ENCODE peak calls at places on chromosomes 1 and 21, in nine cellular contexts. M is effector memory CD4-positive, alpha-beta T cell; P is psoas muscle; N is upper lobe of right lung; D is A549; H is left ventricle myocardium inferior; J is AG10803; X is right cardiac atrium; C is astrocyte. Y is an unnamed sample.

GRCh38 chr1:25178917-25179571 is 53.3 kb downstream of the SYF2 start:
- DNase-seq in C (no peak), X (peak), D (no peak), M (no peak), H (no peak), N (no peak), J (no peak), P (no peak), Y (no peak)

GRCh38 chr1:234676103-234676594 is 66.2 kb upstream of the IRF2BP2 start:
- DNase-seq in N (peak), J (peak), X (peak), M (no peak), C (peak), P (peak), D (peak), H (peak), Y (peak)

GRCh38 chr1:215529111-215529510 is 38.0 kb upstream of the KCTD3 start:
- DNase-seq in H (no peak), J (peak), P (no peak), D (no peak), X (no peak), C (no peak), M (no peak), N (no peak), Y (no peak)

GRCh38 chr21:25938673-25939395 is 204.1 kb downstream of the GABPA start:
- DNase-seq in H (no peak), D (no peak), M (no peak), P (no peak), C (no peak), X (no peak), N (no peak), J (no peak), Y (no peak)

GRCh38 chr1:117534995-117535467 is 70.8 kb upstream of the TENT5C start:
- DNase-seq in X (no peak), J (peak), C (peak), D (peak), N (no peak), M (no peak), H (no peak), P (no peak), Y (no peak)

GRCh38 chr1:246932366-246932700 is 585 bp upstream of the AHCTF1 start:
- DNase-seq in J (no peak), D (no peak), N (no peak), C (no peak), P (no peak), X (no peak), M (no peak), H (no peak), Y (no peak)

GRCh38 chr1:75861831-75862230 is 65.1 kb downstream of the MSH4 start:
- DNase-seq in P (no peak), D (no peak), X (no peak), H (no peak), M (no peak), N (no peak), J (no peak), C (no peak), Y (no peak)

GRCh38 chr21:45187646-45188045 is 100.0 kb downstream of the POFUT2 start:
- DNase-seq in M (no peak), P (no peak), N (no peak), C (no peak), X (no peak), H (no peak), J (no peak), D (no peak), Y (no peak)

GRCh38 chr1:26889580-26890466 is at the start of gene GPN2:
- DNase-seq in P (peak), N (peak), J (peak), H (peak), D (peak), X (peak), M (peak), C (peak), Y (peak)

GRCh38 chr1:193519922-193520321 is 333.5 kb upstream of the B3GALT2 start:
- DNase-seq in H (no peak), M (no peak), X (no peak), N (no peak), C (no peak), D (no peak), J (no peak), P (no peak), Y (no peak)

GRCh38 chr1:99170516-99170915 is 93.8 kb upstream of the PLPPR4 start:
- DNase-seq in H (no peak), D (peak), P (no peak), X (no peak), C (peak), N (no peak), J (no peak), M (no peak), Y (no peak)

GRCh38 chr1:110203021-110203661 is 7.0 kb upstream of the KCNC4 start:
- DNase-seq in X (no peak), D (peak), H (no peak), C (peak), M (peak), P (no peak), J (peak), N (no peak), Y (no peak)

GRCh38 chr1:50368179-50369007 is 54.9 kb downstream of the DMRTA2 start:
- DNase-seq in N (no peak), J (no peak), C (no peak), H (no peak), M (no peak), P (no peak), D (peak), X (peak), Y (no peak)

GRCh38 chr1:213327318-213327667 is 276.3 kb downstream of the RPS6KC1 start:
- DNase-seq in N (peak), X (peak), J (peak), P (no peak), C (peak), D (peak), M (no peak), H (peak), Y (peak)

GRCh38 chr1:190754769-190755168 is 277.1 kb upstream of the BRINP3 start:
- DNase-seq in M (no peak), H (no peak), J (no peak), X (no peak), C (peak), D (peak), N (no peak), P (no peak), Y (no peak)

DNA sequence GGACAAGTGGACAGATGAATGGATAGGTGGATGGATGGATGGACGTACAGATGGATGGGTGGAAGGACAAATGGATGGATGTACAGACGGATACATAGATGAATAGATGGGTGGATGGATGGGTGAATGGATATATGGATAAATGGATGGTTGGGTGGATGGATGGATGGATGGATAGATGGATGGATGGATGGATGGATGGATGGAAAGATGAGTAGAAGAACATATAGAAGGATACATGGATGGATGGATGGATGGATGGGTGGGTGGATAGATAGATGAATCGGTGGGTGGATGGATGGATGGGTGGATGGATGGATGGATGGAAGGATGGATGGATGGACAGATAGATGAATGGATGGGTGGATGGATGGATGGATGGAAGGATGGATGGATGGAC is 274.3 kb downstream of the KAZN start:
- DNase-seq in J (no peak), C (no peak), H (no peak), N (no peak), P (no peak), M (no peak), D (no peak), X (no peak), Y (no peak)
- H3K4me3 ChIP-seq in J (no peak), C (no peak), H (no peak), N (no peak), P (no peak), M (no peak), D (no peak), X (no peak), Y (no peak)

GRCh38 chr1:154969741-154970452 is 650 bp downstream of the SHC1 start:
- DNase-seq in N (no peak), M (no peak), D (no peak), J (no peak), X (peak), C (no peak), H (peak), P (no peak), Y (no peak)
- H3K4me3 ChIP-seq in N (peak), M (no peak), D (peak), J (peak), X (peak), C (peak), H (peak), P (peak), Y (peak)

DNA sequence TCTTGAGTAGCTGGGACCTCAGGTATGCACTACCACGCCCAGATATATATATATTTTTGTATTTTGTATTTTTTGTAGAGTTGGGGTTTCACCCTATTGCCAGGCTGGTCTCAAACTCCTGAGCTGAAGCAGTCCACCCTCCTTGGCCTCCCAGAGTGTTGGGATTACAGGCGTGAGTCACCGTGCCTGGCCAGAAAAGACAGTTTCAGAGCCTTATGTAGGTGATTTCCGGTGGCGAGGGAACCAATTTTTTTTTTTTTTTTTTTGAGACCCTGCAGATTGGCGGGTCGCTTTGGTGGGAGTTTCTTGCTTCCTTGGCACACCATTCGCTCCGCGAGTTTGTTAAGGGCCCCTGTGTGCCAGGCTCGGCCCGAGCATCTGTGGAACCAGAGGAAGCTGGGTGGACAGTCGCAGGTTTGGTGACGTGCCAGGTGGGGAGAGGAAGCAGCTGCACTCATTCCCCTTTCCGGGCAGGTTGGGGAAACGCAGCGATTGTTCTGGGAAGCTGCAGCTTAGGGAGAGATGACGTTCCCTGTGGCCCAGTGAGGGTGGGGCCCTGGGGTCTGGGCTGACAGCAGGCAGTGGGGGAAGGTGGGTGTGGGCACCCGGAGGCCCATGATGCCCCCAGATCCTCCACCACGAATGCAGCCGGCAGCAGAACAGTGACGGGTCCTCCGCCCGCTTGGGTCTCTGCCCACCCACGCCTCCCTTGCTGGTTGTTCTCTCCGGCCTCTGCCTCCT is 25.1 kb downstream of the SPSB1 start:
- DNase-seq in X (peak), J (peak), D (peak), N (no peak), M (no peak), P (peak), H (peak), C (peak), Y (peak)
- H3K4me3 ChIP-seq in X (no peak), J (no peak), D (no peak), N (no peak), M (no peak), P (no peak), H (peak), C (peak), Y (no peak)

GRCh38 chr1:15081088-15081487 is 72.5 kb upstream of the TMEM51 start:
- DNase-seq in D (no peak), C (no peak), X (peak), N (no peak), P (no peak), H (no peak), J (no peak), M (no peak), Y (no peak)
- H3K4me3 ChIP-seq in D (no peak), C (no peak), X (no peak), N (no peak), P (no peak), H (no peak), J (no peak), M (no peak), Y (no peak)

GRCh38 chr1:24149854-24150227 is 6.9 kb upstream of the IL22RA1 start:
- DNase-seq in N (no peak), D (peak), M (no peak), X (peak), J (peak), C (peak), P (no peak), H (no peak), Y (no peak)
- H3K4me3 ChIP-seq in N (no peak), D (peak), M (no peak), X (no peak), J (no peak), C (peak), P (no peak), H (peak), Y (no peak)

GRCh38 chr1:170789063-170789462 is 125.1 kb downstream of the PRRX1 start:
- DNase-seq in H (no peak), P (no peak), C (no peak), N (no peak), X (no peak), M (no peak), J (no peak), D (no peak), Y (no peak)

GRCh38 chr1:170791941-170792340 is 128.0 kb downstream of the PRRX1 start:
- DNase-seq in X (no peak), H (no peak), C (no peak), P (no peak), J (peak), D (no peak), N (no peak), M (no peak), Y (no peak)

GRCh38 chr1:170790651-170791071 is 126.7 kb downstream of the PRRX1 start:
- DNase-seq in H (no peak), P (no peak), J (peak), N (no peak), C (peak), M (no peak), D (no peak), X (no peak), Y (no peak)

DNA sequence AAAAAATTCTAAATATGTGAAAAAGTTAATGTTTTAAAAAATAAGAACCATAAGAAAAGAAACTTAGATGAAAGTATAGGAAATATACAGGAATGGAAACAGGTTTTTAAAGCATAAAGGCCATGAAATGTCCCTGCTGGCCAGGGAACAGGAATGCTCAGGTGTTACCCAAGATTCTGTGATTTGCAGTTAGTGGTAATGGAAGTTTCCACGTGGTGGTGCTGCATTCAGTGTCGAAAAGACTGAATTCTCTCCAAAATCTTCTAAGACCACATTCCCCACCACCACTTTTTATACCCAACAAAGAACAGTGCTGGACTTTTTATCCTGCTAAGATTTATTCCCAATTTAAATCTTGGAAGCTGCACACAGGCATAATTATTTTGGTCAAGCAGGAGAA is 126.2 kb downstream of the PRRX1 start:
- DNase-seq in X (no peak), M (no peak), C (no peak), N (no peak), H (no peak), P (no peak), J (no peak), D (no peak), Y (no peak)
- H3K4me3 ChIP-seq in X (no peak), M (no peak), C (no peak), N (no peak), H (no peak), P (no peak), J (no peak), D (no peak), Y (no peak)

DNA sequence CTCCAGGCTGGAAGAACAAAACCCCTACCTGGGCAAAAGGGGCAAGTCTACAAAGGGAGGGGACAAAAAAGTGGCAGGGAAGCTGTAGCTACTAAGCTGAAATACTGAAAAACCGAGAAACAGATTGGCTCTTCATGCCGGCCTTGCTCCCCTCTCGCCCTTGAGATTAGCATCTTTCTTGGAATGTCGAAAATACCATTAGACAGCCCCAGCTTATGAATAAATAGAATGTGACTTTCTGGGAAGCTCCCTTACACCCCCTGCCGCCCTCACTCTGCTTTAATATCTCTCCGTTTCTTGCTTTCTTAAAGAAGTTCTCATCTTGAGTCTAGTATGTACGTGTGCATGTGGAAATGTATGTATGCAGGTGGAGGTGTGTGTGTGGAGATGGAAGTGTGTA is 14.1 kb downstream of the TRAF3IP3 start:
- DNase-seq in M (no peak), H (no peak), P (no peak), D (no peak), X (no peak), J (no peak), C (peak), N (no peak), Y (no peak)
- H3K4me3 ChIP-seq in M (peak), H (peak), P (no peak), D (no peak), X (no peak), J (no peak), C (no peak), N (peak), Y (no peak)

DNA sequence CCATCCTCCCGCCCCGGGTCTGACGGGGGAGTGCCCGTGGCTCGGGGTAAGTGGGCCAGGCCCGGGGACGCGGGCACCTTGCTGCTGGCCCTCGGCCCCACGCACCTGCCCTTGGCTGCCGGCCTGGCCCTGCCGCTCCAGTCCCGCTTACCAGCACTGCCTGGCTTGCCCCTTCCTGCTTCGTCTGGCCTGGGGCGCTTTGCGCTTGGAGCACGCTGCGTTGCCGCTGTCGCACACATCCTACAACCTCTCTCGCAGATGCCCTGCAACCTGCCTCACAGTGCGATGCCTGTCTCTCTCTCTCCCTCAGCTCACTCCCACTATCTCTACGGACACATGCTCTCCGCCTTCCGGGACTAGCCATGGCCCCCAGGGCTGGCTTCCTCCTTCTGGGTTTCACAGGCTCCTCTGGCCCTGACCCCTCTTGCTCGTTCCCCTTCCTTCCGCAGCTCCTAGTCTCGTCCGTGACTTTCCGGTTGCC is 9.7 kb downstream of the MYOG start:
- DNase-seq in N (no peak), D (no peak), H (no peak), M (no peak), P (peak), J (no peak), X (peak), C (no peak), Y (no peak)
- H3K4me3 ChIP-seq in N (peak), D (no peak), H (peak), M (no peak), P (peak), J (no peak), X (peak), C (no peak), Y (no peak)